ENCODE peak calls at places on chromosomes 5 and 9, in five cellular contexts. Y is cardiac muscle cell; O is body of pancreas; C is caudate nucleus; F is CD4-positive, alpha-beta T cell. J is an unnamed sample.

GRCh38 chr5:174165406-174165805 is 119.9 kb downstream of the NSG2 start:
- DNase-seq in Y (no peak), O (no peak), C (no peak), F (no peak), J (no peak)

GRCh38 chr9:106288689-106289088 is 574.3 kb upstream of the ZNF462 start:
- DNase-seq in Y (no peak), O (no peak), C (no peak), F (no peak), J (no peak)

GRCh38 chr5:149268928-149269557 is 2.6 kb upstream of the AFAP1L1 start:
- DNase-seq in Y (peak; percentile 67), O (no peak), C (no peak), F (no peak), J (no peak)

GRCh38 chr9:128475867-128476266 is 20.1 kb downstream of the ODF2 start:
- DNase-seq in Y (no peak), O (no peak), C (no peak), F (no peak), J (no peak)

GRCh38 chr9:85742630-85742928 is 825 bp upstream of the AGTPBP1 start:
- DNase-seq in Y (peak; percentile 73), O (no peak), C (no peak), F (no peak), J (no peak)

GRCh38 chr9:120852240-120853018 is 9.7 kb upstream of the PSMD5 start:
- DNase-seq in Y (no peak), O (no peak), C (no peak), F (no peak), J (no peak)

GRCh38 chr9:21812415-21812814 is 10.0 kb downstream of the MTAP start:
- DNase-seq in Y (peak; percentile 50), O (no peak), C (no peak), F (no peak), J (no peak)

GRCh38 chr5:32964246-32964645 is 253.1 kb downstream of the NPR3 start:
- DNase-seq in Y (no peak), O (no peak), C (no peak), F (no peak), J (no peak)

GRCh38 chr5:115419794-115420585 is 123.5 kb upstream of the CCDC112 start:
- DNase-seq in Y (peak; percentile 96), O (peak; percentile 13), C (no peak), F (no peak), J (no peak)

GRCh38 chr9:16294371-16294770 is 576.1 kb downstream of the BNC2 start:
- DNase-seq in Y (peak; percentile 77), O (no peak), C (peak; percentile 9), F (no peak), J (no peak)

GRCh38 chr5:141869040-141869439 is 9.2 kb downstream of the PCDH1 start:
- DNase-seq in Y (no peak), O (no peak), C (no peak), F (no peak), J (no peak)

GRCh38 chr5:10337986-10338385 is 15.5 kb upstream of the MARCHF6 start:
- DNase-seq in Y (no peak), O (no peak), C (no peak), F (no peak), J (no peak)

GRCh38 chr5:169126376-169127043 is 174.4 kb downstream of the SLIT3 start:
- DNase-seq in Y (peak; percentile 4), O (peak; percentile 4), C (no peak), F (no peak), J (no peak)

GRCh38 chr5:113118765-113119164 is 142.2 kb downstream of the DCP2 start:
- DNase-seq in Y (no peak), O (no peak), C (no peak), F (no peak), J (no peak)

GRCh38 chr5:43775000-43775399 is 172.0 kb downstream of the NNT start:
- DNase-seq in Y (no peak), O (no peak), C (no peak), F (no peak), J (no peak)

GRCh38 chr9:135152608-135153337 is 65.3 kb downstream of the OLFM1 start:
- DNase-seq in Y (no peak), O (peak; percentile 16), C (no peak), F (no peak), J (no peak)

GRCh38 chr5:154309361-154309725 is 118.8 kb downstream of the GALNT10 start:
- DNase-seq in Y (peak; percentile 54), O (no peak), C (peak; percentile 5), F (no peak), J (no peak)

GRCh38 chr5:181163487-181164075 is 16.2 kb downstream of the OR2V2 start:
- DNase-seq in Y (no peak), O (no peak), C (no peak), F (no peak), J (no peak)

GRCh38 chr9:90455316-90455715 is 187.3 kb downstream of the DIRAS2 start:
- DNase-seq in Y (no peak), O (no peak), C (no peak), F (no peak), J (no peak)

DNA sequence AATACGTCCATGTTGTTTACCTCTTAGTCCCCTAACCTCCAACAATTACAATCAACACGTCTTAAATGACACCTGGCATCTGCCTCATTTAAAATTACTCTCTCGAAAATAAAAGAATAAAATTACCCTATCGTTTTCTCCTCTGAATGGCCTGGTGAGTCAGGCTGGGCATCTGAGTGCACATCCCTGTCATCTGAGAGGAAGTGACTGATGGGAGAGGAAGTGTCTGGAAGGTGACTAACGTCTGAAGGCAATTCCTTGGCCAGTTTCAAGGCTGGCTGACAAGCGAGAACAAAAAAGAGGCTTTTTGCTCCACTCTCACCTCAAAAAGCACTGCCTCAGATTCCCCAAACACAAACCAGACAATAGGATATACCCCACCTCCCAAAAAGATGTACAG is 57.7 kb downstream of the MAPKAP1 start:
- DNase-seq in Y (peak; percentile 65), O (peak; percentile 46), C (no peak), F (no peak), J (no peak)
- H3K27ac ChIP-seq in Y (no peak overlapping the region), O (no peak overlapping the region), C (no peak overlapping the region), F (no peak overlapping the region), J (no peak overlapping the region)

GRCh38 chr9:27112235-27112634 is 3.2 kb downstream of the TEK start:
- DNase-seq in Y (no peak), O (no peak), C (no peak), F (no peak), J (no peak)
- H3K27ac ChIP-seq in Y (no peak overlapping the region), O (no peak overlapping the region), C (no peak overlapping the region), F (no peak overlapping the region), J (no peak overlapping the region)

GRCh38 chr5:123180178-123180577 is 91.1 kb downstream of the PRDM6 start:
- DNase-seq in Y (no peak), O (no peak), C (no peak), F (no peak), J (no peak)

GRCh38 chr5:123181394-123181801 is 92.4 kb downstream of the PRDM6 start:
- DNase-seq in Y (no peak), O (no peak), C (no peak), F (no peak), J (no peak)

GRCh38 chr5:123180676-123181393 is 91.8 kb downstream of the PRDM6 start:
- DNase-seq in Y (no peak), O (no peak), C (no peak), F (no peak), J (no peak)

GRCh38 chr5:123178693-123179092 is 89.7 kb downstream of the PRDM6 start:
- DNase-seq in Y (no peak), O (no peak), C (no peak), F (no peak), J (no peak)

DNA sequence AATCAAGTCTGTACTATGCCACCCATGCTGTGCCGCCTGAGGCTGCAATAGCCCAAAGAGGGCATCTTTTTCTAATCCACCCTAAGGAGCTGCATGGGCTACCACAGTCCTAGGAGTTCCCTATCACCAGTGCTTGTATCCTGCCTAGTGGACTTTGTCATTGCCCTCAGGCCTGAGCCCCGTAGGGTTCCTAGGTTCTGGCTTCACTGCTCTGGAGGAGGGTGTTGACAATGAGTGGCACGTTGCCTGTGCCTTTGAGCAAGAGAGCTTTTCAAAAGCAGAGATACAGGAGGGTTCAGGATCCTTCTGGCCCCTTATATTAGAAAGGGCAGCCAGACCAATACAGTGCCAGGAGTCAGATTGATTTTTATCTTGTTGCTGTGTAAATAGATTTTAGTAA is 93.0 kb downstream of the PRDM6 start:
- DNase-seq in Y (no peak), O (no peak), C (no peak), F (no peak), J (no peak)
- H3K27ac ChIP-seq in Y (no peak overlapping the region), O (no peak overlapping the region), C (no peak overlapping the region), F (no peak overlapping the region), J (no peak overlapping the region)

GRCh38 chr5:172975289-172975688 is 8.3 kb upstream of the ATP6V0E1 start:
- DNase-seq in Y (no peak), O (no peak), C (no peak), F (no peak), J (no peak)

GRCh38 chr5:172972557-172972956 is 11.0 kb upstream of the ATP6V0E1 start:
- DNase-seq in Y (no peak), O (no peak), C (no peak), F (no peak), J (no peak)

GRCh38 chr5:172973127-172973916 is 10.2 kb upstream of the ATP6V0E1 start:
- DNase-seq in Y (peak; percentile 88), O (no peak), C (no peak), F (no peak), J (no peak)

GRCh38 chr5:172971482-172971881 is 12.1 kb upstream of the ATP6V0E1 start:
- DNase-seq in Y (no peak), O (no peak), C (no peak), F (no peak), J (no peak)

GRCh38 chr5:172973931-172974330 is 9.6 kb upstream of the ATP6V0E1 start:
- DNase-seq in Y (peak; percentile 52), O (no peak), C (no peak), F (no peak), J (no peak)
- H3K27ac ChIP-seq in Y (no peak overlapping the region), O (no peak overlapping the region), C (no peak overlapping the region), F (no peak overlapping the region), J (no peak overlapping the region)

GRCh38 chr9:96524045-96524444 is 74.1 kb downstream of the HABP4 start:
- DNase-seq in Y (peak; percentile 21), O (no peak), C (no peak), F (no peak), J (no peak)
- H3K27ac ChIP-seq in Y (no peak overlapping the region), O (no peak overlapping the region), C (peak overlapping the region; percentile 46), F (no peak overlapping the region), J (no peak overlapping the region)